ENCODE peak calls at places on chromosomes 13 and 19, in five cellular contexts. One of them, this sample, is unnamed. For H3K27me3, the result is how much of the 10 kb centered on the place peaks cover.

GRCh38 chr13:36353001-36353400 is 6.8 kb upstream of the SPART start:
- DNase-seq in PC-3: no peak
- DNase-seq in mammary epithelial cell: no peak
- DNase-seq in fibroblast of lung: peak
- DNase-seq in SK-N-SH: no peak
- DNase-seq in this sample: no peak

GRCh38 chr19:48271531-48272151 is 1.8 kb downstream of the ZNF114 start:
- DNase-seq in mammary epithelial cell: peak
- DNase-seq in fibroblast of lung: peak
- DNase-seq in PC-3: peak
- DNase-seq in SK-N-SH: peak
- DNase-seq in this sample: peak

GRCh38 chr13:93765056-93765455 is 538.4 kb downstream of the GPC6 start:
- DNase-seq in PC-3: no peak
- DNase-seq in mammary epithelial cell: no peak
- DNase-seq in SK-N-SH: no peak
- DNase-seq in fibroblast of lung: peak
- DNase-seq in this sample: no peak

GRCh38 chr13:84366484-84366883 is 484.2 kb upstream of the SLITRK1 start:
- DNase-seq in SK-N-SH: no peak
- DNase-seq in mammary epithelial cell: no peak
- DNase-seq in PC-3: no peak
- DNase-seq in fibroblast of lung: peak
- DNase-seq in this sample: peak

GRCh38 chr19:36528921-36529518 is 949 bp upstream of the ZNF260 start:
- DNase-seq in mammary epithelial cell: peak
- DNase-seq in SK-N-SH: peak
- DNase-seq in PC-3: no peak
- DNase-seq in fibroblast of lung: no peak
- DNase-seq in this sample: peak

GRCh38 chr13:25881946-25882574 is 169.8 kb downstream of the SHISA2 start:
- DNase-seq in PC-3: no peak
- DNase-seq in fibroblast of lung: peak
- DNase-seq in mammary epithelial cell: no peak
- DNase-seq in SK-N-SH: peak
- DNase-seq in this sample: no peak

GRCh38 chr13:44853641-44854040 is 135.6 kb downstream of the NUFIP1 start:
- DNase-seq in SK-N-SH: no peak
- DNase-seq in PC-3: peak
- DNase-seq in mammary epithelial cell: no peak
- DNase-seq in fibroblast of lung: no peak
- DNase-seq in this sample: no peak

GRCh38 chr19:58557253-58558065 is 952 bp downstream of the UBE2M start:
- DNase-seq in PC-3: no peak
- DNase-seq in fibroblast of lung: no peak
- DNase-seq in SK-N-SH: no peak
- DNase-seq in mammary epithelial cell: no peak
- DNase-seq in this sample: peak

GRCh38 chr13:97002581-97002980 is 8.3 kb upstream of the OXGR1 start:
- DNase-seq in SK-N-SH: no peak
- DNase-seq in mammary epithelial cell: no peak
- DNase-seq in PC-3: no peak
- DNase-seq in fibroblast of lung: peak
- DNase-seq in this sample: peak

GRCh38 chr13:111114362-111115050 is 604 bp upstream of the ARHGEF7 start:
- DNase-seq in PC-3: no peak
- DNase-seq in mammary epithelial cell: peak
- DNase-seq in fibroblast of lung: peak
- DNase-seq in SK-N-SH: peak
- DNase-seq in this sample: peak

GRCh38 chr13:102769679-102770078 is 3.9 kb downstream of the TEX30 start:
- DNase-seq in fibroblast of lung: no peak
- DNase-seq in mammary epithelial cell: peak
- DNase-seq in SK-N-SH: peak
- DNase-seq in PC-3: peak
- DNase-seq in this sample: no peak

GRCh38 chr13:51257187-51257586 is 35.0 kb downstream of the FAM124A start:
- DNase-seq in SK-N-SH: no peak
- DNase-seq in PC-3: no peak
- DNase-seq in fibroblast of lung: no peak
- DNase-seq in mammary epithelial cell: no peak
- DNase-seq in this sample: no peak

GRCh38 chr19:51271015-51271600 is 20.2 kb downstream of the SIGLECL1 start:
- DNase-seq in SK-N-SH: peak
- DNase-seq in PC-3: no peak
- DNase-seq in fibroblast of lung: no peak
- DNase-seq in mammary epithelial cell: no peak
- DNase-seq in this sample: no peak

GRCh38 chr13:111846396-111847174 is 220.4 kb upstream of the SOX1 start:
- DNase-seq in PC-3: no peak
- DNase-seq in mammary epithelial cell: no peak
- DNase-seq in fibroblast of lung: no peak
- DNase-seq in SK-N-SH: no peak
- DNase-seq in this sample: no peak

GRCh38 chr19:38929929-38930775 is at the start of gene SARS2:
- DNase-seq in SK-N-SH: peak
- DNase-seq in PC-3: peak
- DNase-seq in mammary epithelial cell: peak
- DNase-seq in fibroblast of lung: peak
- DNase-seq in this sample: peak

GRCh38 chr19:3479819-3480215 is 508 bp downstream of the SMIM24 start:
- DNase-seq in SK-N-SH: peak
- DNase-seq in mammary epithelial cell: no peak
- DNase-seq in PC-3: no peak
- DNase-seq in fibroblast of lung: no peak
- DNase-seq in this sample: peak

GRCh38 chr13:48542581-48543341 is 9.9 kb upstream of the RCBTB2 start:
- DNase-seq in PC-3: no peak
- DNase-seq in fibroblast of lung: peak
- DNase-seq in SK-N-SH: no peak
- DNase-seq in mammary epithelial cell: no peak
- DNase-seq in this sample: peak

GRCh38 chr13:35784286-35784951 is 307.9 kb upstream of the MAB21L1 start:
- DNase-seq in mammary epithelial cell: no peak
- DNase-seq in PC-3: no peak
- DNase-seq in fibroblast of lung: no peak
- DNase-seq in SK-N-SH: no peak
- DNase-seq in this sample: no peak

GRCh38 chr13:43804461-43805070 is 17.8 kb upstream of the ENOX1 start:
- DNase-seq in mammary epithelial cell: peak
- DNase-seq in fibroblast of lung: peak
- DNase-seq in SK-N-SH: peak
- DNase-seq in PC-3: peak
- DNase-seq in this sample: peak

GRCh38 chr19:53927745-53928144 is 18.7 kb downstream of the CACNG7 start:
- DNase-seq in fibroblast of lung: peak
- DNase-seq in SK-N-SH: no peak
- DNase-seq in PC-3: peak
- DNase-seq in mammary epithelial cell: peak
- DNase-seq in this sample: peak

GRCh38 chr19:49458567-49458903 is 5.5 kb downstream of the ALDH16A1 start:
- DNase-seq in PC-3: no peak
- DNase-seq in fibroblast of lung: no peak
- DNase-seq in SK-N-SH: no peak
- DNase-seq in mammary epithelial cell: no peak
- DNase-seq in this sample: no peak

GRCh38 chr19:39514840-39515550 is at the start of gene SELENOV:
- DNase-seq in fibroblast of lung: no peak
- DNase-seq in SK-N-SH: peak
- DNase-seq in PC-3: no peak
- DNase-seq in mammary epithelial cell: no peak
- DNase-seq in this sample: no peak

GRCh38 chr13:46016216-46016615 is 36.3 kb downstream of the ZC3H13 start:
- DNase-seq in SK-N-SH: no peak
- DNase-seq in mammary epithelial cell: no peak
- DNase-seq in PC-3: no peak
- DNase-seq in fibroblast of lung: no peak
- DNase-seq in this sample: no peak

GRCh38 chr19:55437410-55437809 is 5.7 kb downstream of the SHISA7 start:
- DNase-seq in mammary epithelial cell: peak
- DNase-seq in PC-3: peak
- DNase-seq in fibroblast of lung: peak
- DNase-seq in SK-N-SH: no peak
- DNase-seq in this sample: peak

GRCh38 chr19:10402441-10403038 is 802 bp downstream of the CDC37 start:
- DNase-seq in fibroblast of lung: peak
- DNase-seq in SK-N-SH: peak
- DNase-seq in mammary epithelial cell: no peak
- DNase-seq in PC-3: peak
- DNase-seq in this sample: peak

GRCh38 chr19:46785054-46785979 is 3.1 kb downstream of the SLC1A5 start:
- DNase-seq in SK-N-SH: no peak
- DNase-seq in mammary epithelial cell: no peak
- DNase-seq in fibroblast of lung: no peak
- DNase-seq in PC-3: no peak
- DNase-seq in this sample: peak

GRCh38 chr19:43464089-43464775 is 1.2 kb downstream of the LYPD3 start:
- DNase-seq in SK-N-SH: peak
- DNase-seq in fibroblast of lung: no peak
- DNase-seq in mammary epithelial cell: no peak
- DNase-seq in PC-3: no peak
- DNase-seq in this sample: peak

GRCh38 chr19:18473003-18473705 is 35.2 kb upstream of the ISYNA1 start:
- DNase-seq in PC-3: no peak
- DNase-seq in fibroblast of lung: no peak
- DNase-seq in mammary epithelial cell: no peak
- DNase-seq in SK-N-SH: no peak
- DNase-seq in this sample: no peak

GRCh38 chr13:99407906-99408702 is 93.2 kb upstream of the TM9SF2 start:
- DNase-seq in fibroblast of lung: no peak
- DNase-seq in PC-3: no peak
- DNase-seq in mammary epithelial cell: no peak
- DNase-seq in SK-N-SH: no peak
- DNase-seq in this sample: no peak

GRCh38 chr13:73273737-73274136 is 214.9 kb downstream of the KLF5 start:
- DNase-seq in SK-N-SH: no peak
- DNase-seq in fibroblast of lung: peak
- DNase-seq in mammary epithelial cell: peak
- DNase-seq in PC-3: peak
- DNase-seq in this sample: peak

GRCh38 chr19:10086904-10087256 is 763 bp downstream of the SHFL start:
- DNase-seq in PC-3: no peak
- DNase-seq in mammary epithelial cell: no peak
- DNase-seq in fibroblast of lung: no peak
- DNase-seq in SK-N-SH: no peak
- DNase-seq in this sample: peak

GRCh38 chr19:35438527-35438926 is 9.5 kb upstream of the FFAR2 start:
- DNase-seq in PC-3: no peak
- DNase-seq in SK-N-SH: no peak
- DNase-seq in fibroblast of lung: no peak
- DNase-seq in mammary epithelial cell: peak
- DNase-seq in this sample: no peak

GRCh38 chr13:80337011-80337688 is 3.8 kb downstream of the SPRY2 start:
- DNase-seq in fibroblast of lung: peak
- DNase-seq in PC-3: no peak
- DNase-seq in mammary epithelial cell: peak
- DNase-seq in SK-N-SH: peak
- DNase-seq in this sample: peak

GRCh38 chr13:75666646-75667351 is 30.7 kb downstream of the LMO7 start:
- DNase-seq in mammary epithelial cell: peak
- DNase-seq in PC-3: no peak
- DNase-seq in fibroblast of lung: peak
- DNase-seq in SK-N-SH: no peak
- DNase-seq in this sample: peak

GRCh38 chr13:46321494-46322225 is 65.4 kb downstream of the RUBCNL start:
- DNase-seq in mammary epithelial cell: peak
- DNase-seq in SK-N-SH: peak
- DNase-seq in PC-3: peak
- DNase-seq in fibroblast of lung: peak
- DNase-seq in this sample: peak

GRCh38 chr19:55320844-55321419 is 4.2 kb downstream of the TMEM150B start:
- DNase-seq in mammary epithelial cell: no peak
- DNase-seq in SK-N-SH: no peak
- DNase-seq in PC-3: no peak
- DNase-seq in fibroblast of lung: no peak
- DNase-seq in this sample: no peak

GRCh38 chr13:21812192-21812626 is 141.3 kb downstream of the FGF9 start:
- DNase-seq in mammary epithelial cell: peak
- DNase-seq in fibroblast of lung: no peak
- DNase-seq in SK-N-SH: no peak
- DNase-seq in PC-3: no peak
- DNase-seq in this sample: no peak

DNA sequence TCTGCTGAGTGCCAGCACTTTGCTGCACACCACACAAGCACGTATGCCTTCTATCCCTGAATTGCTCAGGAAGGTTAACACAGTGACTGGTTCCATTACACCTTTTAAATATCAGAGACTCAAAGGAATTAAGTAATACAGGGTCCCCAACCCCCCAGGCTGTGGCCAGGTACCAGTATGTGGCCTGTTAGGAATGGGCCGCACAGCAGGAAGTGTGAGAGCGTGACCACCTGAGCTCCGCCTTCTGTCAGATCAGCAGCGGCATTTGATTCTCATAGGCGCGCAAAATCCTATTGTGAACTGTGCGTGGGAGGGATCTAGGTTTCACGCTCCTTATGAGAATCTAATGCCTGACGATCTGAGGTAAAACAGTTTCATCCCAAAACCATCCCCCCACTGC is 194.5 kb downstream of the FOXO1 start:
- DNase-seq in fibroblast of lung: no peak
- DNase-seq in mammary epithelial cell: no peak
- DNase-seq in PC-3: no peak
- DNase-seq in SK-N-SH: no peak
- DNase-seq in this sample: no peak
- H3K9ac ChIP-seq in fibroblast of lung: no peak
- H3K9ac ChIP-seq in mammary epithelial cell: no peak
- H3K9ac ChIP-seq in PC-3: no peak
- H3K9ac ChIP-seq in SK-N-SH: no peak
- H3K9ac ChIP-seq in this sample: no peak

DNA sequence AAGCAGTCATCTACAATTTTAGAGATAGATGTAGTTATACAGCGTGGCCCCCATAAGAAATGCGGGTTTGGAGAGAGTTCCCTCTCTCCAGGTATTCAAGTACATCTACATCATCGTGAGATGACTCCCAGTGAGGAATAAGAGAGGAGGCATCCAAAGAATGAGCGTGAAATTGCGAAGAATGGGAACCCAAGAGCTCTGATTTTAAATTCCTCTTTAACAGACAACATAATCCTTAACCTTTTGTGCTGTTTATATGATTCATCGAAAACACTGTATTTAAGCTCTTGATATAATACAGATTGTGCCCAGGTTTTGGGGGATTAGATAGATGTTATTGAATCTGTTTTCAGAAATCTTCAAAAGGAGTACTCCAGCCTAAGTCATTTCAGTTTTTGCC is 161.5 kb downstream of the COG6 start:
- DNase-seq in mammary epithelial cell: no peak
- DNase-seq in SK-N-SH: no peak
- DNase-seq in fibroblast of lung: peak
- DNase-seq in PC-3: no peak
- DNase-seq in this sample: no peak
- H3K27me3 ChIP-seq in mammary epithelial cell: under half
- H3K27me3 ChIP-seq in SK-N-SH: under half
- H3K27me3 ChIP-seq in fibroblast of lung: under half
- H3K27me3 ChIP-seq in PC-3: under half
- H3K27me3 ChIP-seq in this sample: under half

GRCh38 chr13:31073859-31074718 is 87.6 kb downstream of the HSPH1 start:
- DNase-seq in mammary epithelial cell: peak
- DNase-seq in fibroblast of lung: peak
- DNase-seq in PC-3: no peak
- DNase-seq in SK-N-SH: no peak
- DNase-seq in this sample: peak
- H3K4me2 ChIP-seq in mammary epithelial cell: no peak
- H3K4me2 ChIP-seq in fibroblast of lung: no peak
- H3K4me2 ChIP-seq in PC-3: no peak
- H3K4me2 ChIP-seq in SK-N-SH: peak
- H3K4me2 ChIP-seq in this sample: no peak

GRCh38 chr19:33800012-33800680 is 3.5 kb downstream of the KCTD15 start:
- DNase-seq in mammary epithelial cell: no peak
- DNase-seq in fibroblast of lung: no peak
- DNase-seq in SK-N-SH: peak
- DNase-seq in PC-3: no peak
- DNase-seq in this sample: no peak
- H3K9ac ChIP-seq in mammary epithelial cell: no peak
- H3K9ac ChIP-seq in fibroblast of lung: no peak
- H3K9ac ChIP-seq in SK-N-SH: no peak
- H3K9ac ChIP-seq in PC-3: no peak
- H3K9ac ChIP-seq in this sample: no peak